ENCODE peak calls at places on chromosomes 5 and 9, in eight cellular contexts. A, H, S, C, E, O, N and Y are unnamed samples. For H3K4me1, the result is how much of the 10 kb centered on the place peaks cover.

GRCh38 chr9:33719581-33720374 is 75.6 kb upstream of the PRSS3 start:
- DNase-seq in A (peak), H (peak), S (no peak), C (peak), E (no peak), O (peak), N (no peak), Y (peak)

GRCh38 chr5:175654807-175655206 is 3.1 kb upstream of the HRH2 start:
- DNase-seq in A (no peak), H (no peak), S (no peak), C (no peak), E (no peak), O (no peak), N (no peak), Y (no peak)

GRCh38 chr5:120228262-120229031 is 235.7 kb upstream of the PRR16 start:
- DNase-seq in A (no peak), H (no peak), S (peak), C (peak), E (no peak), O (no peak), N (no peak), Y (no peak)

GRCh38 chr9:33290994-33291397 is 680 bp downstream of the NFX1 start:
- DNase-seq in A (no peak), H (no peak), S (peak), C (no peak), E (no peak), O (no peak), N (peak), Y (no peak)

GRCh38 chr9:110810251-110810976 is 141.8 kb downstream of the MUSK start:
- DNase-seq in A (peak), H (no peak), S (no peak), C (no peak), E (no peak), O (no peak), N (no peak), Y (no peak)

GRCh38 chr9:73715591-73715990 is 563.9 kb downstream of the ANXA1 start:
- DNase-seq in A (no peak), H (no peak), S (no peak), C (no peak), E (no peak), O (no peak), N (no peak), Y (no peak)

GRCh38 chr9:16868706-16869105 is 1.8 kb downstream of the BNC2 start:
- DNase-seq in A (peak), H (no peak), S (no peak), C (no peak), E (no peak), O (no peak), N (peak), Y (peak)

GRCh38 chr9:94729199-94729598 is 2.7 kb downstream of the AOPEP start:
- DNase-seq in A (no peak), H (no peak), S (no peak), C (no peak), E (no peak), O (no peak), N (no peak), Y (no peak)

GRCh38 chr9:71663931-71664459 is 104.3 kb downstream of the CEMIP2 start:
- DNase-seq in A (no peak), H (no peak), S (no peak), C (peak), E (no peak), O (no peak), N (no peak), Y (no peak)

GRCh38 chr9:119420263-119420662 is 51.0 kb upstream of the BRINP1 start:
- DNase-seq in A (no peak), H (no peak), S (no peak), C (no peak), E (no peak), O (no peak), N (no peak), Y (no peak)

GRCh38 chr9:137724114-137724445 is 105.3 kb downstream of the EHMT1 start:
- DNase-seq in A (peak), H (no peak), S (no peak), C (peak), E (no peak), O (peak), N (peak), Y (peak)

GRCh38 chr9:110257097-110257955 is 1.0 kb upstream of the TXN start:
- DNase-seq in A (peak), H (peak), S (no peak), C (peak), E (peak), O (no peak), N (peak), Y (peak)

GRCh38 chr5:7869474-7870136 is 657 bp downstream of the MTRR start:
- DNase-seq in A (no peak), H (no peak), S (no peak), C (peak), E (no peak), O (peak), N (no peak), Y (peak)

GRCh38 chr9:135898634-135899407 is 8.5 kb downstream of the CAMSAP1 start:
- DNase-seq in A (peak), H (peak), S (no peak), C (no peak), E (no peak), O (no peak), N (peak), Y (peak)

GRCh38 chr5:122942164-122942914 is 94.2 kb downstream of the PPIC start:
- DNase-seq in A (peak), H (no peak), S (no peak), C (no peak), E (no peak), O (no peak), N (peak), Y (no peak)

GRCh38 chr5:134119720-134120119 is 5.2 kb downstream of the TCF7 start:
- DNase-seq in A (no peak), H (no peak), S (no peak), C (no peak), E (no peak), O (no peak), N (no peak), Y (peak)

GRCh38 chr5:161895510-161895909 is 47.6 kb downstream of the GABRA1 start:
- DNase-seq in A (no peak), H (no peak), S (no peak), C (no peak), E (no peak), O (no peak), N (no peak), Y (no peak)

GRCh38 chr9:35110327-35110758 is 5.3 kb downstream of the ATOSB start:
- DNase-seq in A (peak), H (no peak), S (no peak), C (no peak), E (no peak), O (no peak), N (peak), Y (peak)

GRCh38 chr5:53783624-53784228 is 223.3 kb downstream of the NDUFS4 start:
- DNase-seq in A (no peak), H (no peak), S (no peak), C (peak), E (no peak), O (no peak), N (no peak), Y (no peak)

GRCh38 chr9:79471577-79472543 is 99.9 kb upstream of the TLE4 start:
- DNase-seq in A (peak), H (peak), S (no peak), C (peak), E (peak), O (peak), N (peak), Y (peak)

GRCh38 chr5:55176176-55176818 is 3.3 kb upstream of the CDC20B start:
- DNase-seq in A (peak), H (peak), S (no peak), C (peak), E (peak), O (peak), N (no peak), Y (peak)

GRCh38 chr9:131046581-131047202 is 37.7 kb downstream of the LAMC3 start:
- DNase-seq in A (peak), H (peak), S (peak), C (peak), E (peak), O (peak), N (peak), Y (peak)

GRCh38 chr5:141821430-141821925 is 56.7 kb downstream of the PCDH1 start:
- DNase-seq in A (peak), H (no peak), S (peak), C (peak), E (no peak), O (no peak), N (peak), Y (peak)
- H3K4me1 ChIP-seq in A (under half), H (under half), S (under half), C (half or more), E (under half), O (under half), N (under half), Y (under half)

GRCh38 chr5:95864456-95864855 is 41.9 kb upstream of the GLRX start:
- DNase-seq in A (no peak), H (no peak), S (no peak), C (no peak), E (no peak), O (no peak), N (no peak), Y (no peak)

GRCh38 chr5:95861221-95861857 is 38.8 kb upstream of the GLRX start:
- DNase-seq in A (peak), H (peak), S (peak), C (no peak), E (peak), O (no peak), N (peak), Y (peak)

GRCh38 chr5:95862636-95863382 is 40.3 kb upstream of the GLRX start:
- DNase-seq in A (no peak), H (no peak), S (no peak), C (no peak), E (peak), O (no peak), N (no peak), Y (no peak)

GRCh38 chr5:95863383-95863757 is 40.8 kb upstream of the GLRX start:
- DNase-seq in A (peak), H (no peak), S (no peak), C (no peak), E (peak), O (no peak), N (peak), Y (no peak)

GRCh38 chr5:95861858-95862561 is 39.5 kb upstream of the GLRX start:
- DNase-seq in A (peak), H (no peak), S (no peak), C (no peak), E (no peak), O (peak), N (peak), Y (peak)
- TF ChIP-seq CTCF in A (no peak), H (no peak), S (no peak), C (no peak), E (no peak), O (no peak), N (peak), Y (no peak)

GRCh38 chr5:69517763-69518212 is 25.2 kb downstream of the OCLN start:
- DNase-seq in A (peak), H (no peak), S (no peak), C (no peak), E (peak), O (no peak), N (peak), Y (peak)
- H3K4me1 ChIP-seq in A (under half), H (under half), S (half or more), C (under half), E (under half), O (under half), N (under half), Y (under half)

GRCh38 chr5:178730940-178731265 is 444 bp upstream of the ZNF354A start:
- DNase-seq in A (no peak), H (no peak), S (no peak), C (no peak), E (peak), O (peak), N (no peak), Y (no peak)
- TF ChIP-seq CTCF in A (no peak), H (no peak), S (peak), C (no peak), E (no peak), O (peak), N (no peak), Y (no peak)

DNA sequence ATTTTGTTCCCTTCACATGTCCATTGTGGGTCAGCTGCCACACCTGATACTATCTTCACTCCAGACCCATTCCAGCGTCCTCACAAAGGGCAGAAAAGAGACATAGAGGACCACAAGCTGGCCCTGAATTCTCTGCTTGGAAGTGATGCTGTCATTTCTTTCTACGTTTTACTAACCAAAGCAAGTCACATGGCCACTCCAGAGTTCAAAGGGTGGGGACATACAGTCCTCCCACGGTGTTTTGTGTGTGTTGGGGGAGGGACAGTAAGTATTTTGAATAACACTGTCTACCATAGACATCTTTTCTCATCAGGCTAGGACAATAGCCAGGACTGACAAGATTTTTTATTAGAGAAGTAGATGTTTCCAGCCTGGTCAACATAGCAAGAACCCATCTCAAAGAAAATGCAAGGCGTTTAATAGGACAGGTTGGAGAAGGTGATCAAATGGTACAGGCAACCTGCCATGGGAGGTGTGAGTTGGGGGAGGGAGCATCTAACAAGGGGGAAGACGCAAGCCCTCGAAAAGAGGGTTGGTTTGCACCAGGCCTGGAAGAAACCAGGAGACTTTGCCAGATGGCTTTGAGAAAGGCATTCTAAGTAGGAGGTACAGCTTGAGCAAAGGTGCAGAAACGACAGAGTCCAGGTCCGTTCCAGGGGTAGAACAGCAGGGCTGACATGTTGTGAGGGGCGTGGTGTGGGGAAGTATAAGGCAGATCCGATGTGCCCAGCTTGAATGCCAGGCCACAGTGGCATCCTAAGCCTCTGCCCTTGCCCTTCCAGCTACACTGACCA is 11.3 kb upstream of the GLIPR2 start:
- DNase-seq in A (no peak), H (no peak), S (no peak), C (no peak), E (peak), O (no peak), N (no peak), Y (no peak)
- H3K4me1 ChIP-seq in A (under half), H (under half), S (under half), C (under half), E (under half), O (under half), N (under half), Y (under half)